ENCODE peak calls at places on chromosomes 2 and 18, in ten cellular contexts. A is left ventricle myocardium inferior, S is lower lobe of right lung, I is fibroblast of lung, J is kidney, D is PC-9, T is stomach, H is tibial artery, M is right lobe of liver, V is uterus. L is an unnamed sample.

GRCh38 chr2:39394427-39395002 is 42.6 kb downstream of the MAP4K3 start:
- DNase-seq in A (no peak), S (no peak), I (peak; percentile 30), J (no peak), D (no peak), T (no peak), H (no peak), M (no peak), V (no peak), L (no peak)

GRCh38 chr18:45836242-45837215 is 11.1 kb downstream of the SIGLEC15 start:
- DNase-seq in A (no peak), S (no peak), I (no peak), J (no peak), D (no peak), T (no peak), H (no peak), M (no peak), V (no peak), L (no peak)

GRCh38 chr2:113225505-113226259 is 51.9 kb downstream of the PSD4 start:
- DNase-seq in A (no peak), S (no peak), I (peak; percentile 82), J (peak; percentile 90), D (peak; percentile 33), T (no peak), H (peak; percentile 41), M (no peak), V (no peak), L (no peak)

GRCh38 chr18:51151568-51152511 is 45.6 kb downstream of the MEX3C start:
- DNase-seq in A (no peak), S (no peak), I (no peak), J (no peak), D (no peak), T (peak; percentile 35), H (no peak), M (no peak), V (no peak), L (no peak)

GRCh38 chr2:34646901-34647300 is 1047.8 kb upstream of the FAM98A start:
- DNase-seq in A (no peak), S (no peak), I (no peak), J (no peak), D (no peak), T (no peak), H (no peak), M (no peak), V (no peak), L (no peak)

GRCh38 chr2:43361286-43361685 is 134.9 kb upstream of the ZFP36L2 start:
- DNase-seq in A (no peak), S (no peak), I (peak; percentile 39), J (no peak), D (no peak), T (no peak), H (no peak), M (no peak), V (no peak), L (no peak)

GRCh38 chr2:149185942-149186490 is 144.4 kb upstream of the LYPD6 start:
- DNase-seq in A (no peak), S (no peak), I (peak; percentile 45), J (no peak), D (no peak), T (no peak), H (no peak), M (no peak), V (no peak), L (no peak)

GRCh38 chr18:1585881-1586488 is 681.3 kb downstream of the ADCYAP1 start:
- DNase-seq in A (no peak), S (no peak), I (peak; percentile 25), J (no peak), D (no peak), T (no peak), H (no peak), M (no peak), V (no peak), L (no peak)

GRCh38 chr18:48201952-48202898 is 207.0 kb downstream of the ZBTB7C start:
- DNase-seq in A (no peak), S (no peak), I (no peak), J (no peak), D (no peak), T (no peak), H (no peak), M (peak; percentile 51), V (no peak), L (no peak)

GRCh38 chr18:50373531-50373930 is 1.3 kb upstream of the SKA1 start:
- DNase-seq in A (no peak), S (no peak), I (no peak), J (no peak), D (no peak), T (no peak), H (no peak), M (no peak), V (no peak), L (no peak)

GRCh38 chr18:3012306-3012919 is 531 bp downstream of the LPIN2 start:
- DNase-seq in A (peak; percentile 44), S (no peak), I (peak; percentile 40), J (peak; percentile 90), D (no peak), T (peak; percentile 48), H (peak; percentile 41), M (peak; percentile 65), V (peak; percentile 38), L (peak; percentile 76)

GRCh38 chr2:173048901-173049661 is 26.6 kb upstream of the MAP3K20 start:
- DNase-seq in A (peak; percentile 73), S (no peak), I (peak; percentile 98), J (peak; percentile 77), D (peak; percentile 91), T (peak; percentile 63), H (peak; percentile 89), M (peak; percentile 63), V (peak; percentile 94), L (no peak)

GRCh38 chr18:53534695-53535094 is 689.8 kb downstream of the MBD2 start:
- DNase-seq in A (peak; percentile 43), S (no peak), I (no peak), J (no peak), D (no peak), T (no peak), H (peak; percentile 35), M (peak; percentile 54), V (no peak), L (peak; percentile 63)

GRCh38 chr2:39379643-39380524 is 57.2 kb downstream of the MAP4K3 start:
- DNase-seq in A (no peak), S (no peak), I (peak; percentile 61), J (no peak), D (no peak), T (no peak), H (no peak), M (no peak), V (peak; percentile 26), L (no peak)

GRCh38 chr18:64100136-64100922 is 48.6 kb downstream of the LINC00305 start:
- DNase-seq in A (no peak), S (no peak), I (no peak), J (no peak), D (no peak), T (no peak), H (no peak), M (no peak), V (no peak), L (no peak)

DNA sequence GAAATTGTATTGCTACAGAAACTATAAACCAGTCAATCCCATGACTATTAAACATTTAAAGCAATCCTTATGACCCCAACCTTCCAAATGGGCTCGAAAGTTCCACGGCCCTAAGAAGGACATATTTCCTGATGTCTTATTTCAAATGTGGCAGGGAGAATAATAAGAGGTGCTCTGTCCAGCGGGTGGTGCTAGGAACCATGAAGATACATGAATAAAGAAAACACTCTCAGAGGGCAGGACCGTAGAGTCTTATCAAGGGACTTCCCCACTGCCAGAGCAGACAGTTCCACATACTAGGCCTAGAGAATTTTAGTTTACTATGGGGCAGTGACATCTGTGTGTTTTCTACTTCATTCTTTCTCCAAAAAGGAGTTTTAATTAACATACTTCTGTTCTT is 187.1 kb upstream of the PIK3C3 start:
- DNase-seq in A (no peak), S (no peak), I (peak; percentile 46), J (no peak), D (peak; percentile 0), T (no peak), H (no peak), M (no peak), V (no peak), L (no peak)
- TF ChIP-seq CTCF in A (no peak), S (no peak), I (no peak), J (peak; percentile 5), D (no peak), T (no peak), H (no peak), M (no peak), V (no peak), L (no peak)

GRCh38 chr2:237629188-237629534 is 1.8 kb downstream of the LRRFIP1 start:
- DNase-seq in A (no peak), S (no peak), I (peak; percentile 36), J (no peak), D (no peak), T (no peak), H (no peak), M (no peak), V (no peak), L (no peak)
- H3K4me3 ChIP-seq in A (peak overlapping the region; percentile 80), S (no peak overlapping the region), I (no peak overlapping the region), J (no peak overlapping the region), D (no peak overlapping the region), T (no peak overlapping the region), H (no peak overlapping the region), M (no peak overlapping the region), V (no peak overlapping the region), L (peak overlapping the region; percentile 67)

DNA sequence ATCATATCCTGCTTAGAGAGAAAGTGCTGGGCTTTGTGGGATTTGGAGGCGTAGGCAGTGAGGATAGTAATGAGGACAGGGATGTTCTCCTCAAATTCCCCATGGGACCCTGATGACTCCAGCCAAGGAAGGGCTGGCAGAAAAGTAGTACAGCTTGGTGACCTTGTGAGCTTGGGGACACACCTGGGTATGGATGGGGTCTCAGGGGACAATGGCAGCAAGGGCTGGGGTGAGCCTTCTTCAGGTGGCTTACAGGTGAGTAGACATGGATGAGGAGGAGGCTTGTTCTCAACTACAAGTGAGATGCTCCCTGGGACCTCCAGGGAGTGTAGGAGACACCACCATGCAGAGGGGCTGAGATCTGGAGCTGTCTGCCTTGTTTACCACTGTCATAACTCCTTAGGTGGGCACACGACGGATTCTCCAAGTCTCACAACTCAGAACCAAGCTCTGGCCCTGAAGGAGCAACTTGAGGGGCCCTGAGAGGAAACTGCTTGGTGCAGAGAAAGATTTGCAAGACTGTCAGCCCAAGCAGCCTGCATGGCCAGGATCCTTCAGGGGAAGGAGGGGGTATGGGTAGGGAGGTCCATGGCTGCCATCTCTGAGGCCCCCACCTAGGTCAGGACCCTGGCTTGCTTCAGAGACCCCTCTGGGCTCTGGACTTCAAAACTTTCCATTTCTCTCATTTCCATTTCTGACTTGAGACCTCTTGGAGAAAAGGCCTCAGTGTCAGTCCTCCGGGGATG is 262.8 kb downstream of the DYSF start:
- DNase-seq in A (no peak), S (no peak), I (no peak), J (no peak), D (no peak), T (no peak), H (no peak), M (no peak), V (no peak), L (no peak)
- H3K27ac ChIP-seq in A (peak overlapping the region; percentile 76), S (no peak overlapping the region), I (no peak overlapping the region), J (no peak overlapping the region), D (no peak overlapping the region), T (no peak overlapping the region), H (peak overlapping the region; percentile 52), M (no peak overlapping the region), V (no peak overlapping the region), L (no peak overlapping the region)

DNA sequence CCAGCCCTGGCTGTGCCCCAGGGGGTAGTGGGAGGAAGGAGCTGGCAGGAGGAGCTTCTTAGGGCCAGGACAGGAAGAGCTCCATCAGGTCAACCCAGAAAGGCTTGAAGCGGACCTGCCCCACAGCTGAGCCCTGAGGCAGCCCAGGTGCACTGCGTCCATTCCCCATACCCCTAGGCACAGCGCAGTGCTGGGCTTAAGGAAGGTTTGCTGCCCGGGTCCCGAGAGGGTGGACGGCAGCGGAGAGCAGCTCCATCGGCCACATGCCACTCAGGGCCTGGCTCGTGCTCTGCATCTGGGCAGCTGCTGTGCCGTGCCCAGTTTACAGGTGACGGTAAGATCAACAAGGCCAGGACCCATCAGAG is 26.4 kb downstream of the DNMT3A start:
- DNase-seq in A (peak; percentile 12), S (no peak), I (no peak), J (no peak), D (no peak), T (no peak), H (no peak), M (no peak), V (no peak), L (no peak)
- TF ChIP-seq CTCF in A (no peak), S (no peak), I (no peak), J (no peak), D (no peak), T (no peak), H (no peak), M (no peak), V (no peak), L (no peak)

L was measured in dorsolateral prefrontal cortex.